ENCODE peak calls at places on chromosomes 13 and 19, in seven cellular contexts. Q is heart right ventricle; A is bronchial epithelial cell; Y is CD4-positive, alpha-beta memory T cell; T is ascending aorta; B is GM23338; X is Caco-2. H is an unnamed sample.

GRCh38 chr19:37899453-37899852 is 6.9 kb downstream of the WDR87 start:
- DNase-seq in X (no peak), A (no peak), T (no peak), Y (no peak), Q (no peak), B (no peak), H (no peak)

GRCh38 chr19:33978286-33978685 is 181.6 kb downstream of the KCTD15 start:
- DNase-seq in Q (no peak), X (no peak), T (no peak), A (no peak), B (no peak), Y (no peak), H (no peak)

GRCh38 chr19:45777395-45777961 is 4.8 kb downstream of the DMPK start:
- DNase-seq in Q (no peak), X (no peak), Y (no peak), T (no peak), B (no peak), A (no peak), H (no peak)

GRCh38 chr19:34926685-34927375 is at the start of gene ZNF30:
- DNase-seq in X (peak), A (peak), Q (peak), Y (peak), B (peak), T (peak), H (peak)

GRCh38 chr13:30159446-30159839 is 147.9 kb downstream of the KATNAL1 start:
- DNase-seq in X (no peak), Y (no peak), T (no peak), Q (no peak), A (peak), B (no peak), H (no peak)

GRCh38 chr19:43469160-43469480 is 3.7 kb upstream of the LYPD3 start:
- DNase-seq in X (no peak), Y (peak), Q (no peak), A (no peak), B (no peak), T (no peak), H (no peak)

GRCh38 chr13:26037302-26037701 is 14.5 kb downstream of the SHISA2 start:
- DNase-seq in B (peak), Y (no peak), Q (no peak), X (peak), T (no peak), A (peak), H (no peak)

GRCh38 chr13:113432509-113433270 is 20.6 kb downstream of the ADPRHL1 start:
- DNase-seq in A (no peak), Y (no peak), T (no peak), Q (no peak), B (no peak), X (no peak), H (no peak)

GRCh38 chr13:111460548-111461444 is 140.4 kb downstream of the TEX29 start:
- DNase-seq in Q (no peak), A (peak), B (peak), T (no peak), X (peak), Y (no peak), H (peak)

GRCh38 chr13:86826232-86826631 is 844.9 kb upstream of the SLITRK5 start:
- DNase-seq in Y (no peak), X (no peak), B (no peak), Q (no peak), A (no peak), T (no peak), H (no peak)

GRCh38 chr13:28220166-28220565 is 81.8 kb downstream of the PAN3 start:
- DNase-seq in X (no peak), Y (no peak), A (peak), T (no peak), B (no peak), Q (no peak), H (no peak)

GRCh38 chr13:111265006-111265700 is 55.3 kb upstream of the TEX29 start:
- DNase-seq in B (no peak), X (no peak), A (no peak), Q (no peak), T (no peak), Y (no peak), H (no peak)

GRCh38 chr13:79490846-79491245 is 9.9 kb downstream of the NDFIP2 start:
- DNase-seq in A (peak), Y (no peak), B (no peak), T (no peak), Q (no peak), X (no peak), H (no peak)

GRCh38 chr19:27794444-27795042 is 1418.4 kb downstream of the UQCRFS1 start:
- DNase-seq in Y (peak), A (no peak), T (no peak), X (no peak), Q (peak), B (peak), H (no peak)

GRCh38 chr13:40639226-40639681 is 27.2 kb downstream of the FOXO1 start:
- DNase-seq in Q (no peak), A (no peak), Y (no peak), B (no peak), T (no peak), X (no peak), H (no peak)

GRCh38 chr19:39558623-39559117 is 18.7 kb upstream of the EID2 start:
- DNase-seq in T (no peak), Y (peak), A (no peak), X (no peak), B (no peak), Q (no peak), H (no peak)

GRCh38 chr13:30847697-30848307 is 58.3 kb upstream of the MEDAG start:
- DNase-seq in A (peak), T (peak), Y (no peak), B (no peak), Q (no peak), X (no peak), H (no peak)

GRCh38 chr19:18120127-18120526 is 22.5 kb downstream of the MAST3 start:
- DNase-seq in X (no peak), Q (no peak), B (no peak), T (no peak), Y (no peak), A (no peak), H (no peak)
- H3K4me3 ChIP-seq in X (no peak), Q (no peak), B (no peak), T (no peak), Y (peak), A (no peak), H (no peak)

DNA sequence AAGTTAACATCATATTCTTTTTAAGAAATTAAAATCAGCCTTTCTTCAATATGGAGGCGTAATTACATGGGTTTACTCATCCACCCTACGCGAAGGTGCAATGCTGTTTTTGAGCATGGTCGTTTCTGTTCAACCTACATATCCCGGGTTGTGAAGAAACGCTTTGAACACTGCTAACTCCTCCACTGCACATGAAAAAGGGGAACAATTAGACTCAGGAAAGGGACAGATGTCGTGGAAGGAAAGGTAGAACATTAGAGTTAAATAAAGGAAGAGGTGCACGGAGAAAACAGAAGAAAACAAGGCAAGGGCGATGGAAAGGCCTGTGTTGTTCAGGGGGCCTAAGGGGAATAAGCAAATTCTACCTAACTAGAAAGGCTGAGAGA is 4.1 kb downstream of the ZIC5 start:
- DNase-seq in X (no peak), Y (no peak), T (peak), A (no peak), B (no peak), Q (no peak), H (no peak)
- H3K4me3 ChIP-seq in X (no peak), Y (no peak), T (no peak), A (no peak), B (peak), Q (no peak), H (no peak)

GRCh38 chr19:48480151-48480475 is 10.9 kb downstream of the CYTH2 start:
- DNase-seq in B (peak), Y (no peak), Q (peak), X (no peak), A (no peak), T (peak), H (no peak)

GRCh38 chr19:48479686-48480085 is 10.5 kb downstream of the CYTH2 start:
- DNase-seq in Y (no peak), A (no peak), T (no peak), X (no peak), Q (no peak), B (peak), H (no peak)

GRCh38 chr19:48481846-48482639 is 12.9 kb downstream of the CYTH2 start:
- DNase-seq in B (peak), Y (no peak), X (no peak), A (no peak), T (no peak), Q (no peak), H (peak)

GRCh38 chr19:48481191-48481500 is 12.0 kb downstream of the CYTH2 start:
- DNase-seq in Y (no peak), Q (no peak), T (no peak), B (no peak), X (no peak), A (no peak), H (no peak)

GRCh38 chr19:48480476-48481190 is 11.5 kb downstream of the CYTH2 start:
- DNase-seq in B (peak), A (no peak), T (no peak), Q (peak), Y (peak), X (no peak), H (no peak)
- H3K4me3 ChIP-seq in B (peak), A (peak), T (peak), Q (peak), Y (peak), X (no peak), H (no peak)

GRCh38 chr13:92808007-92808406 is 418.6 kb upstream of the GPC6 start:
- DNase-seq in A (no peak), Y (no peak), T (no peak), B (no peak), X (no peak), Q (no peak), H (no peak)

GRCh38 chr13:92807343-92807742 is 419.3 kb upstream of the GPC6 start:
- DNase-seq in B (no peak), A (no peak), Y (no peak), T (no peak), Q (no peak), X (no peak), H (peak)

GRCh38 chr13:92804926-92805325 is 421.7 kb upstream of the GPC6 start:
- DNase-seq in X (no peak), A (no peak), T (no peak), Y (no peak), B (no peak), Q (no peak), H (no peak)

GRCh38 chr13:92805766-92806165 is 420.8 kb upstream of the GPC6 start:
- DNase-seq in X (no peak), Y (no peak), A (no peak), Q (no peak), B (no peak), T (no peak), H (no peak)

GRCh38 chr13:92806215-92806614 is 420.4 kb upstream of the GPC6 start:
- DNase-seq in X (no peak), Y (peak), B (no peak), A (peak), T (no peak), Q (no peak), H (no peak)
- H3K4me3 ChIP-seq in X (no peak), Y (no peak), B (no peak), A (peak), T (peak), Q (no peak), H (no peak)

DNA sequence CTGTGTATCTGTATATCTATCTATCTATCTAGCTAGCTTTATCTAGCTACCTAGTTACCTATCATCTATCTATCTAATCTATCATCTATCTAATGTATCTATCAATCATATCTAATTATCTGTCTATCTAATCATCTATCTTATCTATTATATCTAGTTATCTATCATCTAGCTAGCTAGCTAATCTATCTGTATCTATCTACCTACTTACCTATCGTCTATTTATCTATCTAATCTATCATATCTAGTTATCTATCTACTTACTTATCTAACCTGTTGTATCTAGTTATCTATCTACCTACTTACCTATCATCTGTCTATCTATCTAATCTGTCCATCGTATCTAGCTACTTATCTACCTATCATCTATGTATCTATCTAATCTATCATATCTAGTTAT is 17.9 kb downstream of the VSTM1 start:
- DNase-seq in Y (no peak), T (no peak), X (no peak), B (no peak), Q (no peak), A (no peak), H (no peak)
- H3K4me3 ChIP-seq in Y (no peak), T (no peak), X (no peak), B (no peak), Q (no peak), A (no peak), H (no peak)

DNA sequence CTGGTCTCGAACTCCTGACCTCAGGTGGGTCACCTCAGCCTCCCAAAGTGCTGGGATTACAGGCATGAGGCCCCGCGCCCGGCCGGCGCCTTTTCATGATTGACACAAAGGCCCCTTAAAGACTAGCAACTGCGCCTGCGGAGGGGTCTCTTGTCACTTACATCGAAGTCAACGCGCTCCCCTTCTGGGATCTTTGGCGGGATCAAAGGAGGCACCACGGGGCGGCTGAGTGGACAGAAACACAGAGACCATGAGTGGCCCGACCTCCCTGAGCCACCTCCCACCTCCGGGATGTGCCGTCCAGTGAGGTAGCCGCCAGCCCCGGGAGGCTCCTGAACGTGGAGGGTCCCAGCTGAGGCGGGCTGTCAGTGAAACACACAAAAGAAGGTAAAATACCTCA is 7.3 kb downstream of the TNNT1 start:
- DNase-seq in T (no peak), Q (no peak), Y (no peak), A (no peak), X (no peak), B (peak), H (no peak)
- H3K4me3 ChIP-seq in T (no peak), Q (no peak), Y (no peak), A (no peak), X (no peak), B (peak), H (no peak)